ENCODE peak calls at places on chromosome 9, in seven cellular contexts. M, F, J, C, G, Z and X are unnamed samples. For H3K4me1, the result is how much of the 10 kb centered on the place peaks cover.

GRCh38 chr9:98217255-98217654 is 24.8 kb upstream of the CORO2A start:
- DNase-seq in G (no peak), M (no peak), J (no peak), F (no peak), C (no peak), Z (no peak), X (no peak)

GRCh38 chr9:136003356-136004218 is 42.4 kb upstream of the UBAC1 start:
- DNase-seq in G (no peak), M (no peak), F (no peak), C (no peak), Z (no peak), J (no peak), X (no peak)

GRCh38 chr9:96073531-96074284 is 198.2 kb downstream of the ERCC6L2 start:
- DNase-seq in Z (peak), F (no peak), J (no peak), G (peak), C (no peak), M (no peak), X (no peak)

GRCh38 chr9:123651273-123651672 is 278.7 kb downstream of the DENND1A start:
- DNase-seq in G (no peak), J (no peak), C (no peak), Z (no peak), F (no peak), M (no peak), X (no peak)

GRCh38 chr9:17969232-17969631 is 390.4 kb downstream of the SH3GL2 start:
- DNase-seq in J (no peak), F (no peak), C (no peak), Z (no peak), M (no peak), G (no peak), X (no peak)

GRCh38 chr9:38641985-38642864 is 21.8 kb upstream of the ANKRD18A start:
- DNase-seq in C (peak), G (peak), F (peak), Z (peak), J (peak), M (peak), X (peak)

GRCh38 chr9:137306546-137307254 is 4.6 kb upstream of the NRARP start:
- DNase-seq in M (no peak), J (no peak), Z (peak), G (no peak), F (no peak), C (no peak), X (peak)

GRCh38 chr9:28264368-28264767 is 691.1 kb upstream of the C9orf72 start:
- DNase-seq in J (no peak), Z (peak), G (no peak), C (peak), M (no peak), F (peak), X (no peak)

GRCh38 chr9:74721696-74722660 is 165.7 kb downstream of the TRPM6 start:
- DNase-seq in J (no peak), C (no peak), G (peak), Z (peak), F (no peak), M (no peak), X (no peak)

GRCh38 chr9:125343518-125344284 is 82.1 kb downstream of the GAPVD1 start:
- DNase-seq in F (peak), M (peak), J (no peak), G (peak), C (peak), Z (no peak), X (peak)

GRCh38 chr9:8186553-8186952 is 387.0 kb upstream of the DMAC1 start:
- DNase-seq in C (no peak), M (no peak), Z (no peak), G (no peak), J (no peak), F (no peak), X (no peak)

GRCh38 chr9:27362447-27363210 is 65.7 kb upstream of the EQTN start:
- DNase-seq in M (no peak), G (no peak), J (no peak), C (no peak), F (no peak), Z (no peak), X (no peak)

GRCh38 chr9:78592866-78593265 is 295.9 kb downstream of the PSAT1 start:
- DNase-seq in C (no peak), G (no peak), M (no peak), F (peak), Z (peak), J (no peak), X (no peak)

GRCh38 chr9:98248737-98249474 is 6.5 kb downstream of the TBC1D2 start:
- DNase-seq in C (peak), G (no peak), F (peak), J (no peak), M (no peak), Z (peak), X (no peak)

GRCh38 chr9:99531313-99531712 is 290.4 kb upstream of the NR4A3 start:
- DNase-seq in Z (no peak), C (no peak), F (no peak), J (no peak), M (peak), G (no peak), X (no peak)

GRCh38 chr9:110156902-110157301 is 51.1 kb downstream of the C9orf152 start:
- DNase-seq in G (no peak), Z (no peak), C (peak), M (no peak), F (no peak), J (no peak), X (no peak)

GRCh38 chr9:98796364-98797101 is at the start of gene ANKS6:
- DNase-seq in M (peak), G (peak), J (peak), Z (peak), C (peak), F (peak), X (peak)

GRCh38 chr9:109331353-109331752 is 10.5 kb upstream of the EPB41L4B start:
- DNase-seq in M (no peak), F (no peak), J (no peak), G (no peak), Z (peak), C (no peak), X (no peak)

GRCh38 chr9:78879324-78880100 is 582.6 kb downstream of the PSAT1 start:
- DNase-seq in J (no peak), Z (no peak), F (no peak), M (no peak), G (no peak), C (no peak), X (no peak)

GRCh38 chr9:96071245-96072124 is 196.0 kb downstream of the ERCC6L2 start:
- DNase-seq in G (peak), J (peak), C (peak), M (peak), F (peak), Z (peak), X (peak)

GRCh38 chr9:130198501-130199179 is 26.4 kb downstream of the NCS1 start:
- DNase-seq in M (no peak), C (no peak), Z (no peak), G (no peak), J (no peak), F (no peak), X (no peak)

GRCh38 chr9:111900081-111900805 is 3.6 kb downstream of the UGCG start:
- DNase-seq in G (no peak), C (no peak), Z (no peak), F (no peak), M (no peak), J (no peak), X (no peak)

GRCh38 chr9:20948703-20949102 is 82.7 kb downstream of the HACD4 start:
- DNase-seq in G (no peak), M (no peak), Z (no peak), C (no peak), J (no peak), F (no peak), X (no peak)

GRCh38 chr9:34989946-34990635 is 546 bp downstream of the DNAJB5 start:
- DNase-seq in F (peak), M (peak), C (peak), G (peak), Z (peak), J (peak), X (peak)

GRCh38 chr9:13719410-13719809 is 439.9 kb upstream of the MPDZ start:
- DNase-seq in C (no peak), F (peak), G (no peak), J (no peak), M (no peak), Z (no peak), X (no peak)

GRCh38 chr9:72431036-72431435 is 66.0 kb upstream of the ZFAND5 start:
- DNase-seq in G (no peak), M (no peak), Z (peak), C (no peak), F (no peak), J (no peak), X (no peak)

DNA sequence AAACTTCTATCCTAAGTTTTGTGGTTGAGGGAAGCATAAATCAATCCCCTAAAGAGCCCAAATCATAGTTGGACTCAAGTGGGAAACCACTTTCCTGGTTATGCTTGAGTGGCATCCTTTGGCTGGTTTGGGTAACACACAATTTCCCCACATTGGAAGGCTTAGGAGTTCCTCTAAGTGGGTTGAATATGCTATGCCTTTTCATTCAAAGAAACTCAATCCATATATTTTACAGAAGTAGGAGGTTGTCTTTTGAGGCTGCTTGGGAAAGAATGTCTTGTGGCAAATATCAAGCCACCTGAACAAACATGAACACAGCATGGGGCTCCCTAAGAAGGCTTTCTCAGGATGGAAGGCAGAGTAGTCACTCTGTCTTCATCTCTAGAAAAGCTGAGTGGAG is 121.1 kb downstream of the SPATA31D1 start:
- DNase-seq in G (no peak), F (no peak), J (no peak), Z (no peak), M (no peak), C (no peak), X (no peak)
- H3K4ac ChIP-seq in G (no peak), F (no peak), J (no peak), Z (no peak), M (no peak), C (no peak), X (no peak)

GRCh38 chr9:131732636-131733340 is 7.1 kb downstream of the RAPGEF1 start:
- DNase-seq in G (no peak), M (no peak), Z (no peak), C (no peak), J (no peak), F (no peak), X (no peak)
- H3K4me1 ChIP-seq in G (under half), M (under half), Z (under half), C (under half), J (under half), F (under half), X (under half)

GRCh38 chr9:134814598-134815215 is 65.9 kb upstream of the FCN2 start:
- DNase-seq in F (peak), M (no peak), G (no peak), Z (peak), J (no peak), C (no peak), X (no peak)
- H3K4ac ChIP-seq in F (peak), M (no peak), G (no peak), Z (no peak), J (no peak), C (no peak), X (no peak)

DNA sequence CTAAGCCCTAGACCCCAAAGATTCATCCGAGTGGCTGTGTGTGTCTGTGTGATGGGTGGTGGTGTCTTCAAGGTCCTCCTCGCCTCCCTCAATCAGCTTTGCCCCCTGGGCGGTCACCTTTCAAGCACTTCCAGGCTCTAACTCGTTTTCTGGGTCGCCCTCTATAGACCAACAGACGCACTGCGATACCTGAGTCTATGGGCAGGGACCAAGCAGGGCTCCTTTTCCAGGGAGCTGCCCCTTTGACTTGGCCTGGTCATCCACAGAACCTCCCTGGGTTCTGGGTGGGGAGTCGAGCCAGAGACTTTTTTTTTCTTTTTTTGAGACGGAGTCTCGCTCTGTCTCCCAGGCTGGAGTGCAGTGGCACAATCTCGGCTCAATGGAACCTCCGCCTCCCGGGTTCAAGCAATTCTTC is 1.1 kb downstream of the SLC27A4 start:
- DNase-seq in G (peak), F (peak), M (no peak), C (peak), J (peak), Z (peak), X (peak)
- H3K4me1 ChIP-seq in G (under half), F (under half), M (under half), C (under half), J (under half), Z (under half), X (under half)